ENCODE peak calls at places on chromosomes 6 and 20, in four cellular contexts. N is activated T-cell treated with anti-CD3 and anti-CD28 coated beads, Interleukin-2, amount 50 U/mL, for 72 hours; G is HTR-8/SVneo; Q is left ventricle myocardium inferior. B is an unnamed sample.

GRCh38 chr6:158686791-158687381 is 37.0 kb downstream of the SYTL3 start:
- DNase-seq in G (no peak), Q (no peak), N (peak), B (no peak)

GRCh38 chr6:149318581-149319286 is 1.2 kb downstream of the TAB2 start:
- DNase-seq in Q (no peak), G (no peak), N (no peak), B (no peak)

GRCh38 chr6:134447883-134448387 is 130.0 kb upstream of the SGK1 start:
- DNase-seq in Q (no peak), G (no peak), N (no peak), B (no peak)

GRCh38 chr6:161393839-161394364 is 120.0 kb upstream of the AGPAT4 start:
- DNase-seq in Q (no peak), G (peak), N (peak), B (peak)

GRCh38 chr6:3359973-3360726 is 96.7 kb downstream of the SLC22A23 start:
- DNase-seq in Q (no peak), N (no peak), G (no peak), B (no peak)

GRCh38 chr6:10268661-10269060 is 146.2 kb downstream of the TFAP2A start:
- DNase-seq in N (no peak), G (no peak), Q (no peak), B (no peak)

GRCh38 chr6:9540534-9541126 is 874.2 kb downstream of the TFAP2A start:
- DNase-seq in G (peak), Q (no peak), N (peak), B (no peak)

GRCh38 chr6:133623065-133623464 is 265.8 kb upstream of the TCF21 start:
- DNase-seq in Q (no peak), N (no peak), G (no peak), B (no peak)

GRCh38 chr6:52183131-52183530 is 3.0 kb upstream of the IL17A start:
- DNase-seq in G (no peak), N (no peak), Q (no peak), B (no peak)

GRCh38 chr6:45555981-45556771 is 178.4 kb upstream of the SUPT3H start:
- DNase-seq in N (no peak), Q (peak), G (no peak), B (no peak)

GRCh38 chr20:20734475-20734948 is 22.1 kb upstream of the RALGAPA2 start:
- DNase-seq in G (no peak), Q (no peak), N (peak), B (no peak)

GRCh38 chr20:23873370-23874015 is 6.1 kb downstream of the CST5 start:
- DNase-seq in Q (no peak), N (peak), G (no peak), B (no peak)

GRCh38 chr20:43360016-43360415 is 97.7 kb upstream of the SRSF6 start:
- DNase-seq in N (no peak), Q (no peak), G (no peak), B (no peak)

GRCh38 chr6:119395192-119395591 is 45.6 kb upstream of the MAN1A1 start:
- DNase-seq in Q (no peak), N (no peak), G (no peak), B (no peak)

GRCh38 chr20:14582855-14583254 is 245.4 kb upstream of the FLRT3 start:
- DNase-seq in G (no peak), N (no peak), Q (no peak), B (no peak)

GRCh38 chr20:63831696-63832686 is 927 bp upstream of the ZBTB46 start:
- DNase-seq in Q (peak), G (no peak), N (no peak), B (no peak)

GRCh38 chr20:57991211-57991841 is 237.1 kb downstream of the ANKRD60 start:
- DNase-seq in N (no peak), Q (no peak), G (peak), B (no peak)

GRCh38 chr20:35443003-35443402 is 5.0 kb upstream of the GDF5 start:
- DNase-seq in G (peak), N (no peak), Q (no peak), B (no peak)

GRCh38 chr6:80548496-80548895 is 442.0 kb downstream of the BCKDHB start:
- DNase-seq in G (no peak), Q (no peak), N (no peak), B (no peak)

GRCh38 chr20:41390889-41391288 is 24.3 kb upstream of the EMILIN3 start:
- DNase-seq in N (no peak), Q (no peak), G (no peak), B (no peak)

GRCh38 chr6:160347259-160348208 is 644 bp upstream of the SLC22A3 start:
- DNase-seq in Q (no peak), N (no peak), G (no peak), B (no peak)